ENCODE peak calls at places on chromosomes 1 and 21, in five cellular contexts. A is HCT116, R is GM23248, M is neural progenitor cell, N is IMR-90. K is an unnamed sample.

GRCh38 chr1:226110249-226111108 is 48.0 kb downstream of the H3-3A start:
- DNase-seq in N (peak; percentile 58), M (peak; percentile 69), A (no peak), R (peak; percentile 82), K (peak; percentile 71)

GRCh38 chr1:207084241-207084640 is 4.4 kb upstream of the C4BPB start:
- DNase-seq in A (no peak), M (no peak), N (peak; percentile 7), R (peak; percentile 20), K (no peak)

GRCh38 chr1:121516279-121516967 is 331.6 kb downstream of the SRGAP2C start:
- DNase-seq in M (no peak), A (no peak), N (no peak), R (no peak), K (no peak)

GRCh38 chr1:30274176-30274936 is 449.0 kb downstream of the MATN1 start:
- DNase-seq in N (no peak), A (no peak), R (no peak), M (peak; percentile 16), K (no peak)

GRCh38 chr1:198623920-198624647 is 14.8 kb upstream of the PTPRC start:
- DNase-seq in M (no peak), R (peak; percentile 77), N (peak; percentile 71), A (no peak), K (peak; percentile 10)

GRCh38 chr21:42469272-42469671 is 26.8 kb downstream of the RSPH1 start:
- DNase-seq in M (no peak), A (no peak), N (no peak), R (no peak), K (no peak)

GRCh38 chr1:46173361-46173856 is 1.5 kb upstream of the TSPAN1 start:
- DNase-seq in R (peak; percentile 63), A (no peak), M (no peak), N (peak; percentile 61), K (no peak)

GRCh38 chr1:55560246-55560645 is 345.1 kb upstream of the USP24 start:
- DNase-seq in R (no peak), N (peak; percentile 18), M (no peak), A (no peak), K (no peak)

GRCh38 chr1:182175340-182176068 is 114.0 kb upstream of the ZNF648 start:
- DNase-seq in R (no peak), A (no peak), N (no peak), M (no peak), K (peak; percentile 90)

GRCh38 chr1:113747376-113747775 is 11.9 kb downstream of the PHTF1 start:
- DNase-seq in M (no peak), A (no peak), R (peak; percentile 72), N (peak; percentile 36), K (no peak)

GRCh38 chr1:232943679-232944252 is 6.6 kb upstream of the NTPCR start:
- DNase-seq in R (no peak), A (no peak), N (no peak), M (no peak), K (no peak)

GRCh38 chr1:50333595-50333974 is 89.7 kb downstream of the DMRTA2 start:
- DNase-seq in A (no peak), R (peak; percentile 61), M (peak; percentile 84), N (peak; percentile 3), K (peak; percentile 30)

GRCh38 chr1:27862671-27863551 is 9.4 kb upstream of the THEMIS2 start:
- DNase-seq in N (peak; percentile 99), M (no peak), A (no peak), R (peak; percentile 100), K (peak; percentile 97)

GRCh38 chr1:39632491-39633417 is 6.7 kb downstream of the HEYL start:
- DNase-seq in M (peak; percentile 90), N (peak; percentile 53), A (no peak), R (peak; percentile 83), K (peak; percentile 39)

GRCh38 chr1:55076356-55076755 is 37.0 kb downstream of the PCSK9 start:
- DNase-seq in M (no peak), N (no peak), A (no peak), R (peak; percentile 10), K (no peak)

GRCh38 chr1:183537405-183537804 is 52.9 kb downstream of the NCF2 start:
- DNase-seq in N (no peak), R (no peak), A (no peak), M (no peak), K (peak; percentile 45)

GRCh38 chr21:32094792-32095191 is 184.1 kb downstream of the MIS18A start:
- DNase-seq in R (peak; percentile 62), M (no peak), A (peak; percentile 29), N (peak; percentile 46), K (peak; percentile 12)

GRCh38 chr1:167533851-167534300 is 15.5 kb upstream of the CD247 start:
- DNase-seq in M (peak; percentile 91), N (peak; percentile 50), R (peak; percentile 64), A (peak; percentile 48), K (peak; percentile 90)

GRCh38 chr1:169259816-169260215 is 107.8 kb downstream of the NME7 start:
- DNase-seq in A (no peak), M (no peak), N (no peak), R (no peak), K (no peak)

GRCh38 chr1:115062542-115063004 is 26.7 kb downstream of the TSPAN2 start:
- DNase-seq in R (peak; percentile 22), A (no peak), N (no peak), M (no peak), K (peak; percentile 93)

GRCh38 chr1:101227837-101228236 is 9.0 kb upstream of the S1PR1 start:
- DNase-seq in N (no peak), M (no peak), A (no peak), R (no peak), K (no peak)

GRCh38 chr1:162605225-162605927 is 26.9 kb upstream of the DDR2 start:
- DNase-seq in R (peak; percentile 97), N (peak; percentile 98), M (no peak), A (peak; percentile 45), K (peak; percentile 100)

GRCh38 chr1:9426291-9426711 is 113.0 kb upstream of the SLC25A33 start:
- DNase-seq in R (no peak), M (no peak), A (no peak), N (no peak), K (no peak)

GRCh38 chr1:223647249-223647648 is 18.3 kb downstream of the CAPN8 start:
- DNase-seq in A (no peak), M (no peak), N (no peak), R (no peak), K (no peak)

GRCh38 chr1:198701766-198702539 is 63.1 kb downstream of the PTPRC start:
- DNase-seq in M (no peak), N (no peak), A (no peak), R (no peak), K (no peak)

GRCh38 chr1:15722411-15722810 is 13.6 kb upstream of the SLC25A34 start:
- DNase-seq in N (no peak), R (no peak), A (no peak), M (no peak), K (no peak)

DNA sequence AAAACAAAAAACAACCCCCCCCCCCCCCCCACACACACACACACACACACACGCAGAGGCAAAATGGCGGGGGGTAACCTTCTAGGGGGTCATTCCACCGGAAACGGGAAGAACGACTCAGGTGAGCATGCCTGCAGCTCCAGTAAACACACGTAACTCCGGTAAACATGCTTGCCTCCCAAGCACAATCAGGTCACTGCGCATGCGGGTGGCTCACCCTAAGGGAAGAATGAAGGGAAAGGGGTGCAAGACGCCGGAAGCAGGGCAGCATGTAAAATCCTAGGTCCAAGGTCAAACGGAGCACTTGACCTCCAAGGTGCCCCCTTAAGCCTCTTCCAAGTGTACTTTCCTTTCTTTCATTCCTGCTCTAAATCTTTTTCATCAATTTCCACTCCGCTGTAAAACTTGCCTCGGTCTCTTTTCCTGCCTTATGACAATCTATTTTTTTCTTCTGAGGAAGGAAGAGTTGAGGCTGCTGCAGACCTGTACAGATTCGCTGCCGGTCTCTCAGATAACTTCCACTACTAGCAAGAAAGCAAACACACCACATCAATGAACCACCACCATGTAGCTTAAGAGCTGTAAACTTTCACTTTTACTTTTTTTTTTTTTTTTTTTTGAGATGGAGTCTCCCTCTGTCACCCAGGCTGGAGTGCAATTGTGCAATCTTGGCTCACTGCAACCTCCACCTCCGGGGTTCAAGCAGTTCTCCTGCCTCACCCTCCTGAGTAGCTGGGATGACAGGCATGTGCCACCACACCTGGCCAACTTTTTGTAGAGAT is 21.0 kb upstream of the CBR3 start:
- DNase-seq in M (no peak), R (no peak), A (no peak), N (no peak), K (peak; percentile 78)
- H2AFZ ChIP-seq in M (no peak overlapping the region), R (peak overlapping the region; percentile 95), A (no peak overlapping the region), N (no peak overlapping the region), K (peak overlapping the region; percentile 95)

DNA sequence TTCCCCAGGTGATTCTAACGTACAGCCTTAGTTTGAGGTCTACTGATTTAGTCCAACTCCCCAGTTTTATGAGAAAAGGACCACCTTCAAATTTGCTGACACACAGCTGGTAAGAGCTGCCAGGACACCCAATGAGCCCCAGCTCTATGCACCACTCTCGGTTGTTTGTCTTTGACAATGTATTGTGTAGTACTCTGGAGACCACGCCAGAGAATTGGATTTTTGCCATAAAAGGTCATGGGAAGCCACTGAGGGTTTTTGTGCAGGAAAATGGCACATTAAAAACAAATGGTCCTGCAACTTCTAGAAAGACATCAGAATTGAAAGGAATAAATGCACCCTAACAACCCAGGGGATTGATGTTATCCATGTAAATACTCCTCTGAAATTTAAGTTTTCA is 7.1 kb upstream of the IER5 start:
- DNase-seq in R (no peak), N (no peak), M (no peak), A (no peak), K (no peak)
- H2AFZ ChIP-seq in R (no peak overlapping the region), N (no peak overlapping the region), M (no peak overlapping the region), A (no peak overlapping the region), K (no peak overlapping the region)

DNA sequence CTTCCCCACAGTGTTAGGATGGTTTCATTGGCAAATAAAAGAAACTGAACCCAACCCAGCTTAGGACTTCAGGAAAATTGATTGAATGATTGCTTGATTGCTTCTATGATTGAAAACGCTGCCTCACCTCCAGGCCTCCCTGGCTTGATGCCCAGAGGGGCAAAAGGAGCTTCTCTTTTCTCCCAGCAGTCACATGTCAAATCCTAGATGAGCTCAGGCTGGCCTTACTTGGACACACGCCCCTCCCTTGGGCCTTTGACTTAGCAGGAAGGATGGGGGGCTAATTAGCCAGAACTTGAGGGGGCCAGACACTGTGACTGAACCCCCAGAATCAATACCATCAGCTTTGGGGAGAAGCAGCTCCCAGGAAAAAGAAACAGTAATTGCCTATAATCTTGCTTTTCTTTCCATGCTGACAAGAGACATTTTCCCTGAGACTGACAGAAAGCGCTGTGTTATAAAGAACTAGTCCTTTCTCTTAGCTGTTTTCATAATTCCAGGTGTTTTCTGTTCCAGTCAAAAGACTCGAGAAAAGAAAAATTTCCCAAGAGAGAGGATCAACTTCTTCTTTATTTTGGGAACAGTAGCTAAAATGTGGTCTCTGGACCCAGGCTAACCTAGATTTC is 50.8 kb upstream of the ATP5PO start:
- DNase-seq in R (no peak), M (no peak), A (no peak), N (no peak), K (no peak)
- H2AFZ ChIP-seq in R (no peak overlapping the region), M (no peak overlapping the region), A (no peak overlapping the region), N (no peak overlapping the region), K (no peak overlapping the region)

DNA sequence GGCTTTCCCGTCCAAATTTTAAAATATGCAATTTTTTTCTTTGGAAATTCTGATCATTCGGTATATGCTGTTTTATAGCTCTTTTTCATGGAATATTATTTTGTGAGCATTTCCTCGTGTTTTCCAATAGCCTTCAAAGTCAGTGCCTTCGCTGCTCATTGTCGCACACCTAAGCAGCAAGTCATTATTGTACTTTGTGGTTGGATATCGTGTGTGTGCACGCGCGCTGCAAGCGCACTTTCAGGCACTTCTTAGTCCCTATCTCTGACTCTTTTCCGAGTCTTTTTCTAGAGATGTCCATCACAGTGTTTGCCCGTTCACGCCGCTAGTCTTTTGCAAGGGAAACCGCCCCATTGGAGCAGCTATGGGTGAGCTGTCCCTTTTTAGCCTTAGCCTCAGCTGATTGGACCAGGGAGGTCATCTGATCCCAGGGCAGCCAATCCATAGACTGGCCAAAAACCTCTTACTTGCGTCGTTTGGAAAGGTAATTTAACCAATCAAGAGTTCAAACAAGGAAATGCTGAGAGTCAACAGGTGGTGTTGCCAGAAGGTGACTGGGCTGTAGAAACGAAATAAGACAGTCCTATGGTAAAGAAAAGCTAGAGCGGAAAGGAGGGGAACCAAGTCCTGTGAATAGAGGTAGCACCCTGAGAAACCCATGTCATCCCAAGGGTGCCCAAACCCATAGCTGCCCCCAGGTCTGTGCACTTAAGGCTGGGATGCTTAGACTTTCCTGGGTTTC is 710 bp upstream of the HYI start:
- DNase-seq in N (peak; percentile 81), A (peak; percentile 56), M (peak; percentile 50), R (peak; percentile 92), K (peak; percentile 93)
- H2AFZ ChIP-seq in N (peak overlapping the region; percentile 88), A (no peak overlapping the region), M (peak overlapping the region; percentile 12), R (peak overlapping the region; percentile 76), K (peak overlapping the region; percentile 52)